ENCODE peak calls at places on chromosomes 11 and 22, in six cellular contexts. Q, P, E, F, R and T are unnamed samples.

GRCh38 chr11:126391970-126392637 is 36.6 kb downstream of the ST3GAL4 start:
- ATAC-seq in Q (peak), P (no peak), E (no peak), F (peak), R (peak), T (peak)

GRCh38 chr11:88555018-88555828 is 217.7 kb upstream of the CTSC start:
- ATAC-seq in Q (peak), P (no peak), E (no peak), F (peak), R (peak), T (no peak)

GRCh38 chr11:10688401-10688800 is 5.2 kb downstream of the IRAG1 start:
- ATAC-seq in Q (no peak), P (peak), E (no peak), F (peak), R (peak), T (peak)

GRCh38 chr11:14583252-14584105 is 60.1 kb upstream of the PDE3B start:
- ATAC-seq in Q (no peak), P (no peak), E (no peak), F (no peak), R (no peak), T (no peak)

GRCh38 chr11:96259053-96259837 is 83.8 kb downstream of the MAML2 start:
- ATAC-seq in Q (peak), P (no peak), E (peak), F (peak), R (peak), T (peak)

GRCh38 chr11:65151500-65151899 is 17.2 kb upstream of the SYVN1 start:
- ATAC-seq in Q (no peak), P (no peak), E (no peak), F (no peak), R (no peak), T (no peak)

GRCh38 chr11:66022401-66023185 is 3.7 kb downstream of the CATSPER1 start:
- ATAC-seq in Q (peak), P (peak), E (peak), F (peak), R (peak), T (peak)

GRCh38 chr22:50309601-50309991 is 2.1 kb upstream of the PLXNB2 start:
- ATAC-seq in Q (no peak), P (no peak), E (no peak), F (no peak), R (no peak), T (no peak)

GRCh38 chr11:129270471-129270870 is 78.3 kb upstream of the ARHGAP32 start:
- ATAC-seq in Q (no peak), P (no peak), E (no peak), F (no peak), R (no peak), T (no peak)

GRCh38 chr11:91433284-91434010 is 791.2 kb upstream of the FAT3 start:
- ATAC-seq in Q (no peak), P (no peak), E (no peak), F (no peak), R (no peak), T (no peak)

GRCh38 chr11:6568191-6568918 is 35.1 kb downstream of the RRP8 start:
- ATAC-seq in Q (no peak), P (no peak), E (no peak), F (peak), R (no peak), T (no peak)

GRCh38 chr22:50440544-50441249 is 34.1 kb downstream of the SBF1 start:
- ATAC-seq in Q (no peak), P (no peak), E (no peak), F (peak), R (no peak), T (peak)

GRCh38 chr22:44668190-44668885 is 33.7 kb upstream of the PRR5 start:
- ATAC-seq in Q (peak), P (peak), E (peak), F (no peak), R (peak), T (peak)

GRCh38 chr11:45354976-45355705 is 69.0 kb upstream of the SYT13 start:
- ATAC-seq in Q (peak), P (peak), E (peak), F (no peak), R (no peak), T (peak)

GRCh38 chr11:93489841-93490240 is 53.4 kb downstream of the SMCO4 start:
- ATAC-seq in Q (no peak), P (no peak), E (no peak), F (no peak), R (no peak), T (no peak)

GRCh38 chr22:22045576-22046335 is 63.2 kb upstream of the TOP3B start:
- ATAC-seq in Q (no peak), P (no peak), E (no peak), F (no peak), R (no peak), T (no peak)

GRCh38 chr11:65353900-65354264 is 669 bp upstream of the TIGD3 start:
- ATAC-seq in Q (peak), P (no peak), E (no peak), F (no peak), R (no peak), T (no peak)

GRCh38 chr11:62547691-62548281 is 1.2 kb upstream of the AHNAK start:
- ATAC-seq in Q (no peak), P (no peak), E (no peak), F (no peak), R (peak), T (no peak)

GRCh38 chr11:1361882-1362281 is 27.9 kb upstream of the BRSK2 start:
- ATAC-seq in Q (no peak), P (no peak), E (no peak), F (no peak), R (no peak), T (no peak)

GRCh38 chr22:42397332-42398246 is 34.6 kb downstream of the NFAM1 start:
- ATAC-seq in Q (peak), P (no peak), E (no peak), F (no peak), R (no peak), T (peak)

GRCh38 chr11:125871391-125872137 is 15.9 kb upstream of the HYLS1 start:
- ATAC-seq in Q (no peak), P (no peak), E (no peak), F (peak), R (no peak), T (no peak)

GRCh38 chr11:78325274-78325781 is 92.3 kb downstream of the GAB2 start:
- ATAC-seq in Q (no peak), P (peak), E (peak), F (no peak), R (no peak), T (peak)

GRCh38 chr11:34632105-34632780 is 11.3 kb downstream of the EHF start:
- ATAC-seq in Q (peak), P (no peak), E (no peak), F (peak), R (peak), T (no peak)

GRCh38 chr11:127620660-127621059 is 620.1 kb upstream of the KIRREL3 start:
- ATAC-seq in Q (no peak), P (no peak), E (no peak), F (no peak), R (peak), T (no peak)

GRCh38 chr22:16935209-16935608 is 72.8 kb downstream of the GAB4 start:
- ATAC-seq in Q (no peak), P (no peak), E (no peak), F (no peak), R (no peak), T (peak)

GRCh38 chr22:38131399-38131798 is 20.9 kb upstream of the BAIAP2L2 start:
- ATAC-seq in Q (peak), P (no peak), E (no peak), F (no peak), R (no peak), T (no peak)

GRCh38 chr22:31497148-31497938 is 1.0 kb downstream of the SFI1 start:
- ATAC-seq in Q (no peak), P (no peak), E (peak), F (no peak), R (no peak), T (no peak)

GRCh38 chr11:116842909-116843308 is 5.5 kb upstream of the APOA1 start:
- ATAC-seq in Q (peak), P (no peak), E (no peak), F (no peak), R (no peak), T (no peak)

GRCh38 chr11:346529-346928 is 22.8 kb upstream of the B4GALNT4 start:
- ATAC-seq in Q (no peak), P (no peak), E (no peak), F (no peak), R (no peak), T (no peak)

GRCh38 chr11:71140206-71140919 is 112.0 kb downstream of the SHANK2 start:
- ATAC-seq in Q (no peak), P (no peak), E (no peak), F (no peak), R (no peak), T (no peak)

GRCh38 chr11:33135216-33135615 is 26.1 kb downstream of the CSTF3 start:
- ATAC-seq in Q (no peak), P (no peak), E (no peak), F (no peak), R (no peak), T (no peak)

GRCh38 chr11:84117394-84117793 is 831.2 kb upstream of the CCDC90B start:
- ATAC-seq in Q (no peak), P (no peak), E (no peak), F (no peak), R (no peak), T (no peak)

GRCh38 chr11:44066732-44067131 is 662 bp downstream of the ACCS start:
- ATAC-seq in Q (peak), P (no peak), E (no peak), F (peak), R (peak), T (no peak)

GRCh38 chr11:1456166-1456565 is 30.4 kb downstream of the MOB2 start:
- ATAC-seq in Q (no peak), P (no peak), E (no peak), F (no peak), R (no peak), T (no peak)

GRCh38 chr11:64793271-64794160 is 9.5 kb downstream of the MAP4K2 start:
- ATAC-seq in Q (peak), P (no peak), E (no peak), F (no peak), R (no peak), T (no peak)

GRCh38 chr11:118876261-118876660 is 7.4 kb upstream of the CXCR5 start:
- ATAC-seq in Q (no peak), P (peak), E (peak), F (no peak), R (no peak), T (no peak)

GRCh38 chr11:93700830-93701229 is 39.3 kb downstream of the CEP295 start:
- ATAC-seq in Q (no peak), P (no peak), E (no peak), F (no peak), R (no peak), T (no peak)

GRCh38 chr22:19828035-19828401 is 26.7 kb downstream of the GNB1L start:
- ATAC-seq in Q (no peak), P (no peak), E (no peak), F (no peak), R (no peak), T (no peak)